ENCODE peak calls at places on chromosomes 4 and X, in four cellular contexts. Q is GM23248; S is NCI-H2081; B is stimulated activated CD8-positive, alpha-beta memory T cell treated with anti-CD3 and anti-CD28 coated beads, Interleukin-12 subunit alpha, Interleukin-12 subunit beta, amount 100 ng/mL, for 4 hours. X is an unnamed sample.

GRCh38 chrX:151974336-151975227 is at the start of gene GABRE:
- DNase-seq in Q (peak; percentile 76), S (no peak), B (no peak), X (no peak)

GRCh38 chr4:185708348-185708747 is 103.6 kb downstream of the SORBS2 start:
- DNase-seq in Q (peak; percentile 47), S (no peak), B (no peak), X (no peak)

GRCh38 chr4:184473515-184474260 is 662 bp downstream of the IRF2 start:
- DNase-seq in Q (peak; percentile 70), S (peak; percentile 36), B (peak; percentile 21), X (no peak)

GRCh38 chr4:125572601-125573000 is 257.8 kb downstream of the FAT4 start:
- DNase-seq in Q (no peak), S (no peak), B (no peak), X (no peak)

GRCh38 chr4:25058796-25059195 is 28.1 kb upstream of the LGI2 start:
- DNase-seq in Q (no peak), S (no peak), B (no peak), X (peak; percentile 11)

GRCh38 chr4:153079824-153080486 is 124.3 kb upstream of the TRIM2 start:
- DNase-seq in Q (no peak), S (no peak), B (no peak), X (no peak)

GRCh38 chrX:10176121-10177003 is 19.6 kb downstream of the CLCN4 start:
- DNase-seq in Q (no peak), S (no peak), B (no peak), X (no peak)

GRCh38 chr4:70703695-70704332 is 15.5 kb downstream of the UTP3 start:
- DNase-seq in Q (peak; percentile 80), S (peak; percentile 55), B (no peak), X (no peak)

GRCh38 chrX:134544614-134545255 is 84.8 kb downstream of the HPRT1 start:
- DNase-seq in Q (no peak), S (no peak), B (no peak), X (no peak)

GRCh38 chr4:27293831-27294230 is 433.2 kb downstream of the STIM2 start:
- DNase-seq in Q (no peak), S (no peak), B (no peak), X (no peak)

GRCh38 chrX:72545990-72546389 is 26.7 kb downstream of the HDAC8 start:
- DNase-seq in Q (no peak), S (no peak), B (no peak), X (no peak)

GRCh38 chr4:170979736-170980135 is 833.5 kb upstream of the GALNTL6 start:
- DNase-seq in Q (no peak), S (no peak), B (no peak), X (peak; percentile 74)

GRCh38 chr4:24885342-24885741 is 27.5 kb downstream of the CCDC149 start:
- DNase-seq in Q (no peak), S (no peak), B (no peak), X (no peak)

GRCh38 chr4:158729716-158730559 is 6.7 kb upstream of the PPID start:
- DNase-seq in Q (peak; percentile 82), S (peak; percentile 22), B (peak; percentile 4), X (peak; percentile 82)

GRCh38 chrX:130171446-130172126 is at the start of gene RAB33A:
- DNase-seq in Q (peak; percentile 48), S (no peak), B (no peak), X (no peak)

GRCh38 chr4:55866290-55866907 is 13.0 kb downstream of the EXOC1 start:
- DNase-seq in Q (peak; percentile 98), S (no peak), B (no peak), X (no peak)

GRCh38 chr4:85637778-85638177 is 162.8 kb downstream of the ARHGAP24 start:
- DNase-seq in Q (no peak), S (no peak), B (no peak), X (no peak)

GRCh38 chrX:74422576-74423288 is 1.4 kb downstream of the SLC16A2 start:
- DNase-seq in Q (peak; percentile 80), S (no peak), B (no peak), X (peak; percentile 77)

GRCh38 chrX:139691493-139691842 is 16.5 kb downstream of the MCF2 start:
- DNase-seq in Q (peak; percentile 37), S (no peak), B (no peak), X (no peak)

GRCh38 chr4:3276961-3277360 is 15.9 kb upstream of the RGS12 start:
- DNase-seq in Q (peak; percentile 30), S (no peak), B (no peak), X (no peak)

GRCh38 chr4:76902233-76902890 is 4.4 kb upstream of the SOWAHB start:
- DNase-seq in Q (no peak), S (no peak), B (no peak), X (no peak)